ENCODE peak calls at places on chromosomes 13 and 19, in six cellular contexts. L is WTC11; W is activated T-cell treated with anti-CD3 and anti-CD28 coated beads, Interleukin-2, amount 50 U/mL, for 72 hours; I is cardiac muscle cell; U is activated CD4-positive, alpha-beta T cell treated with anti-CD3 and anti-CD28 coated beads, Interleukin-2, amount 50 U/mL, for 1 hour; Q is activated T-helper 1 cell treated with anti-CD3 and anti-CD28 coated beads, Interleukin-12 subunit alpha, Interleukin-12 subunit beta, Interleukin-2, Interleukin-4 antibody, amounts not matched to agents 30 ng/mL and 10 ng/mL and 1 ng/mL, durations not matched to agents 14 hours and 24 hours and 36 hours. M is an unnamed sample.
A peak's percentile ranks its signal among the peaks of the same experiment; 100 is the strongest.

GRCh38 chr19:38721977-38722773 is 22.1 kb downstream of the CAPN12 start:
- DNase-seq in L (no peak), W (no peak), I (peak; percentile 88), U (no peak), Q (no peak), M (peak; percentile 85)

GRCh38 chr13:44312898-44313551 is 60.6 kb upstream of the SERP2 start:
- DNase-seq in L (no peak), W (peak; percentile 48), I (no peak), U (no peak), Q (no peak), M (no peak)

GRCh38 chr13:19910336-19911072 is 47.1 kb upstream of the ZMYM5 start:
- DNase-seq in L (no peak), W (no peak), I (no peak), U (no peak), Q (no peak), M (no peak)

GRCh38 chr13:100273138-100273537 is 184.2 kb downstream of the PCCA start:
- DNase-seq in L (no peak), W (no peak), I (no peak), U (no peak), Q (no peak), M (no peak)

GRCh38 chr19:18153555-18154134 is 682 bp downstream of the PIK3R2 start:
- DNase-seq in L (no peak), W (peak; percentile 41), I (no peak), U (peak; percentile 21), Q (no peak), M (no peak)

GRCh38 chr13:73056054-73056962 is 2.5 kb upstream of the KLF5 start:
- DNase-seq in L (no peak), W (no peak), I (no peak), U (no peak), Q (no peak), M (no peak)

GRCh38 chr13:30442854-30443379 is 20.6 kb downstream of the UBE2L5 start:
- DNase-seq in L (no peak), W (no peak), I (no peak), U (no peak), Q (no peak), M (no peak)

GRCh38 chr13:68708336-68708908 is 1399.2 kb upstream of the ATXN8OS start:
- DNase-seq in L (no peak), W (no peak), I (no peak), U (no peak), Q (no peak), M (no peak)

GRCh38 chr13:43230989-43231388 is 207.6 kb downstream of the DNAJC15 start:
- DNase-seq in L (no peak), W (no peak), I (no peak), U (no peak), Q (no peak), M (no peak)

GRCh38 chr13:46278474-46278873 is 66.7 kb downstream of the LRRC63 start:
- DNase-seq in L (peak; percentile 16), W (no peak), I (peak; percentile 82), U (no peak), Q (no peak), M (no peak)

GRCh38 chr13:24220086-24220703 is 59.7 kb downstream of the SPATA13 start:
- DNase-seq in L (peak; percentile 25), W (peak; percentile 59), I (peak; percentile 86), U (peak; percentile 30), Q (peak; percentile 55), M (peak; percentile 47)

GRCh38 chr19:48970139-48970766 is 5.1 kb downstream of the FTL start:
- DNase-seq in L (no peak), W (no peak), I (no peak), U (no peak), Q (no peak), M (no peak)

GRCh38 chr13:32234914-32235313 is 80.2 kb downstream of the ZAR1L start:
- DNase-seq in L (no peak), W (no peak), I (no peak), U (peak; percentile 4), Q (no peak), M (no peak)

GRCh38 chr13:37263881-37264280 is 158.4 kb upstream of the CSNK1A1L start:
- DNase-seq in L (peak; percentile 32), W (no peak), I (no peak), U (no peak), Q (no peak), M (no peak)

GRCh38 chr19:33473644-33474305 is 47.8 kb downstream of the PEPD start:
- DNase-seq in L (no peak), W (no peak), I (no peak), U (no peak), Q (no peak), M (peak; percentile 96)

GRCh38 chr19:43469160-43469480 is 3.7 kb upstream of the LYPD3 start:
- DNase-seq in L (no peak), W (no peak), I (no peak), U (peak; percentile 15), Q (no peak), M (no peak)

GRCh38 chr19:13208964-13209796 is 59.0 kb downstream of the IER2 start:
- DNase-seq in L (peak; percentile 41), W (no peak), I (no peak), U (no peak), Q (no peak), M (no peak)

GRCh38 chr19:53422551-53422950 is 9.2 kb upstream of the ZNF761 start:
- DNase-seq in L (no peak), W (no peak), I (no peak), U (no peak), Q (no peak), M (peak; percentile 51)

GRCh38 chr13:73754727-73755292 is 379.4 kb downstream of the KLF12 start:
- DNase-seq in L (no peak), W (peak; percentile 3), I (peak; percentile 69), U (no peak), Q (no peak), M (peak; percentile 35)

GRCh38 chr13:98368019-98368418 is 190.9 kb upstream of the RNF113B start:
- DNase-seq in L (no peak), W (no peak), I (no peak), U (no peak), Q (no peak), M (no peak)

GRCh38 chr19:33441277-33441699 is 67.8 kb downstream of the CEBPG start:
- DNase-seq in L (no peak), W (no peak), I (no peak), U (no peak), Q (no peak), M (no peak)

GRCh38 chr13:110379905-110380341 is 72.8 kb downstream of the COL4A2 start:
- DNase-seq in L (no peak), W (no peak), I (peak; percentile 19), U (no peak), Q (no peak), M (no peak)

GRCh38 chr13:112456138-112457056 is 80.2 kb downstream of the SPACA7 start:
- DNase-seq in L (peak; percentile 6), W (no peak), I (no peak), U (no peak), Q (no peak), M (no peak)